ENCODE peak calls at places on chromosomes 3 and 15, in nine cellular contexts. F, U, I, C, K, D, X, T and M are unnamed samples.

GRCh38 chr15:74891469-74891868 is 1.6 kb downstream of the MPI start:
- DNase-seq in F (no peak), U (peak), I (no peak), C (peak), K (no peak), D (no peak), X (peak), T (peak), M (no peak)

GRCh38 chr3:31699309-31699953 is 166.7 kb downstream of the STT3B start:
- DNase-seq in F (peak), U (no peak), I (no peak), C (no peak), K (no peak), D (no peak), X (no peak), T (no peak), M (no peak)

GRCh38 chr15:43143203-43143941 is 10.0 kb downstream of the TMEM62 start:
- DNase-seq in F (no peak), U (no peak), I (no peak), C (no peak), K (no peak), D (no peak), X (no peak), T (no peak), M (no peak)

GRCh38 chr3:21718161-21718765 is 32.7 kb downstream of the ZNF385D start:
- DNase-seq in F (no peak), U (no peak), I (peak), C (no peak), K (no peak), D (peak), X (no peak), T (no peak), M (no peak)

GRCh38 chr3:18134386-18135082 is 290.6 kb downstream of the SATB1 start:
- DNase-seq in F (no peak), U (no peak), I (peak), C (no peak), K (no peak), D (peak), X (no peak), T (no peak), M (no peak)

GRCh38 chr3:98972155-98972554 is 70.7 kb upstream of the DCBLD2 start:
- DNase-seq in F (no peak), U (no peak), I (peak), C (no peak), K (no peak), D (peak), X (no peak), T (no peak), M (no peak)

GRCh38 chr3:146387566-146387965 is 81.8 kb downstream of the PLSCR2 start:
- DNase-seq in F (no peak), U (no peak), I (no peak), C (no peak), K (no peak), D (no peak), X (no peak), T (no peak), M (no peak)

GRCh38 chr15:45274636-45275035 is 22.6 kb downstream of the SLC28A2 start:
- DNase-seq in F (no peak), U (no peak), I (no peak), C (no peak), K (no peak), D (no peak), X (no peak), T (no peak), M (no peak)

GRCh38 chr3:12345141-12345561 is 56.3 kb downstream of the PPARG start:
- DNase-seq in F (no peak), U (no peak), I (peak), C (no peak), K (no peak), D (peak), X (no peak), T (no peak), M (no peak)

GRCh38 chr15:80823995-80824394 is 44.8 kb downstream of the CEMIP start:
- DNase-seq in F (no peak), U (no peak), I (no peak), C (no peak), K (no peak), D (no peak), X (no peak), T (no peak), M (no peak)

GRCh38 chr15:23401627-23402026 is 45.4 kb downstream of the GOLGA6L2 start:
- DNase-seq in F (no peak), U (no peak), I (no peak), C (no peak), K (peak), D (no peak), X (no peak), T (peak), M (no peak)

GRCh38 chr3:126671521-126671920 is 16.6 kb upstream of the TXNRD3 start:
- DNase-seq in F (no peak), U (no peak), I (no peak), C (no peak), K (no peak), D (no peak), X (no peak), T (no peak), M (no peak)

GRCh38 chr3:101936419-101937331 is 87.4 kb downstream of the NFKBIZ start:
- DNase-seq in F (no peak), U (no peak), I (peak), C (no peak), K (no peak), D (peak), X (no peak), T (no peak), M (no peak)

GRCh38 chr15:56996746-56997470 is 78.5 kb downstream of the TCF12 start:
- DNase-seq in F (no peak), U (no peak), I (peak), C (no peak), K (no peak), D (no peak), X (no peak), T (no peak), M (no peak)

GRCh38 chr3:50675179-50676030 is 678 bp downstream of the DOCK3 start:
- DNase-seq in F (peak), U (no peak), I (no peak), C (no peak), K (peak), D (no peak), X (peak), T (peak), M (no peak)

GRCh38 chr15:94294556-94294955 is 63.2 kb downstream of the MCTP2 start:
- DNase-seq in F (no peak), U (no peak), I (no peak), C (no peak), K (no peak), D (no peak), X (no peak), T (no peak), M (no peak)

GRCh38 chr15:59278120-59278519 is 71.5 kb downstream of the LDHAL6B start:
- DNase-seq in F (peak), U (no peak), I (no peak), C (no peak), K (no peak), D (no peak), X (no peak), T (no peak), M (no peak)

GRCh38 chr15:53251998-53252397 is 461.9 kb upstream of the ONECUT1 start:
- DNase-seq in F (no peak), U (no peak), I (no peak), C (peak), K (no peak), D (no peak), X (no peak), T (peak), M (no peak)

DNA sequence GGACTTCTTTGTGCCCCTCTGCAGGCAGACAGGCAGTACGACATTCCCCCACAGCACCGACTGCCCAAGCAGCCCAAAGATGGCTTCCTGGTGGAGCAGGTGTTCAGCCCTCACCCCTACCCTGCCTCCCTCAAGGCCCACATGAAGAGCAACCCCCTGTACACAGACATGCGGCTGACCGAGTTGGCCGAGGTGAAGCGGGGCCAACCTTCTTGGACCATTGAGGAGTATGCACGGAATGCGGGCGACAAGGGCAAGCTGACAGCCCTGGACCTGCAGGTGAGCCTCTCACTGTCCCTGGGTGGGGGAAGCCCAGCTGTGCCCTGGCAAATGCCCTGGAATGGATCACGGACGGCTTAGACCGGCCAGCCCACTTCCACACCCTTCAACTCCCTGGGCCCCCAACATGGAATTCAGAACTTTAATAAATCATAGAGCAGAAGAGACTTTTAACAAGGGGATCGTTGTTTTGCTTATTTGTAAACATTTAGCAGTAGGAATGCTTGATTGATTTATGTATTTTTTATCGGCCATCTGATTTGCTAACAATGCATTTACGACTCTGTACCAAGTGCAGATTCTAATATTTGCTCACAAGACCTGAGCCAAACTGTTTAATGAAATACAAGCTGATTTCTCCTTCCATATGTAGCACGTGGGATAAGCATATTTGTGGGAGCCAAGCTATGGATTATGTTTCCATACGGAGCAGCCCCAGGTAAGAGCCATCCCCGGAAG is 31.1 kb downstream of the MINAR1 start:
- DNase-seq in F (no peak), U (no peak), I (no peak), C (peak), K (no peak), D (no peak), X (no peak), T (peak), M (no peak)
- H3K4me3 ChIP-seq in F (no peak), U (no peak), I (no peak), C (no peak), K (no peak), D (no peak), X (no peak), T (no peak), M (no peak)

DNA sequence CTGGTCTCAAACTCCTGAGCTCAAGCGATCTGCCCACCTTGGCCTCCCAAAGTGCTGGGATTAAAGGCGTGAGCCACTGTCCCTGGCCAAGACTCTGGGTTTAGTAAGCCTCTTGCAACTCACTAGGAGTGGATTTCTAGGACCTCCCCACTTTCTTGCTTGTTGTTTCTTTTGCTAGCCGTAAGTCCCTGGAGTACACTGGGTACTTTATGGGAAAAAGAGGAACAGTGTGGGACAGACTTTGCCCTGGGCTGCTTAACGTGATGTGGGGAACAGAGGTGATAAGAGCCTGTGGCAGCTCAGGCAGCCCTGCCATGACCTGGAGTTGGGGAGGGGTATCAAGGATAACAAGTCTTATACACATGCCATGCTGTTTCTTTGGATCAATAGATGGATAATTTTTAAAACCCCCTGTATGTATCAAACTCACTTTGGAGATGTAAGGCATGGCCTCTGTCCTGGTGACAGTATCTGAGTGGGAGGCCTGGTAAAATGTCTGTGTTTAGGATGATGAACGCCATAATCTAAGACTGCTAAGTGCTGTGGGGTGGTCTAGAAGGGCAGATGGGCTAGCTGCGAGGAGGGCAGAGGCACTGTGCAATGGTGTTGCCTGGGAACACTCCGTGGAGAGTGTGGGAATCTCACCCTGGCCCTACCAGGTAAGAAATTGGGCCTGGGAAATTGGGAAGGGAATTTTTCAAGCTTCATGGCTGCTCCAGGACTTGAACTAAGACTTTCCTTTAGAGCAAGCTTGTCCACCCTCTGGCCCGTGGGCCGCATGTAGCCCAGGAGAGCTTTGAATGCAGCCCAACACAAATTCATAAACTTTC is 54.8 kb downstream of the SMAD3 start:
- DNase-seq in F (no peak), U (no peak), I (no peak), C (no peak), K (no peak), D (no peak), X (no peak), T (no peak), M (no peak)
- H3K4me3 ChIP-seq in F (no peak), U (no peak), I (no peak), C (no peak), K (no peak), D (no peak), X (no peak), T (no peak), M (no peak)

DNA sequence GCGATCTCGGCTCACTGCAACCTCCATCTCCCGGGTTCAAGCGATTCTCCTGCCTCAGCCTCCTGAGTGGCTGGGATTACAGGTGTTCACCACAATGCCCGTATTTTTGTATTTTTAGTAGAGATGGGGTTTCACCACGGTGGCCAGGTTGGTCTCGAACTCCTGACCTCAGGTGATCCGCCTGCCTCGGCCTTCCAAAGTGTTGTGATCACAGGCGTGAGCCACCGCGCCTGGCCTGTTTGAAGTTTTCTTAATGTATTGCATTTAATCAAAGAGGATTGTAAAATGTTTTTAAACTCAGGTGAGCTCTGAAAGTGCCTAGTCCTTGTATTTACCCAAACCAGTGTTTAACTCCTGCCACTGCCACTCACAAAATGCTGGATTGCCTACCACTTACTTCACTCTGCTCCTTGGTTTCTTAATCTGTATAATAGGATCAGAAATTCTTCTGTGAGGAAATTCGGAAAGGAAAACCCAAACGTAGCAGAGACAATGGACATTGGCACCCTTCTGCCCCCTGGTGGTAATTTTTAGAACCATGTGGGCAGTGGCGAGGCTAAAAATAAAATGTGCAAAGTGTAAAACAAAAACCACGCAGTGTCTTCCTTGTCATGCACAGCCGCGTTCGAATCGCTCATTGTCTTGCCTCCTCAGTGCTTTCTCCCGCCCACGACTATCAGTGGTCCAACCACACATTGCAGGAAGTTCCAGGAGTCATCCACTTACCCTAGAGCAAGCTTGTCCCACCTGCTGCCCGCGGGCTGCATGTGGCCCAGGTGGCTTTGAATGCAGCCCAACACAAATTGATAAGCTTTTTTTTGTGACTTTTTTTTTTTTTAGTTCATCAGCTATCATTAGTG is 27.3 kb downstream of the CEP19 start:
- DNase-seq in F (peak), U (peak), I (peak), C (peak), K (peak), D (no peak), X (peak), T (peak), M (no peak)
- H3K4me3 ChIP-seq in F (no peak), U (no peak), I (no peak), C (no peak), K (no peak), D (no peak), X (no peak), T (no peak), M (no peak)

GRCh38 chr15:35736150-35736549 is 190.2 kb upstream of the DPH6 start:
- DNase-seq in F (no peak), U (no peak), I (no peak), C (no peak), K (no peak), D (no peak), X (no peak), T (peak), M (no peak)
- H3K4me3 ChIP-seq in F (no peak), U (no peak), I (no peak), C (no peak), K (no peak), D (no peak), X (no peak), T (no peak), M (no peak)

DNA sequence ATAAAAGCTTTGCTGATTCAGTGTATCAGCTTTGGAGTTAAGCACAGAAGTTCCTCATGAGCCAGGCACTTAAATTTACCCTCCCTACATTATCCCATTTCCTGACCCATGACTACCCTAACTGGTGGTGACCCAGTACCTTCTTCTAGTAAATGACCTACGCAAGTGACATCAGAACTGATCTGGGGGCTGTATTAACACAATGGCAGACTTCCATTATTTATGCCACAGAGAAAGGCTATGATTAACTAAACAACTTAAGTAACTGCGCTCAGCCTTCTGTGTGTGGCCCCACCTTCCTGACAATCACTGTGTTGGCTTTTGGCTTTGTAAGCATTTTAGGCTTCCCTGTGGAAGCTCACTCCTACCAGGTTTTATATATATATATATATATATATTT is 1.9 kb downstream of the MB21D2 start:
- DNase-seq in F (no peak), U (no peak), I (no peak), C (no peak), K (no peak), D (no peak), X (no peak), T (no peak), M (no peak)
- H3K4me3 ChIP-seq in F (no peak), U (peak), I (peak), C (no peak), K (peak), D (peak), X (no peak), T (no peak), M (peak)